ENCODE peak calls at places on chromosomes 5 and 9, in five cellular contexts. M is colonic mucosa, L is GM12878, Q is heart right ventricle, I is neural progenitor cell. K is an unnamed sample. For H3K9me3, the result is how much of the 10 kb centered on the place peaks cover.

GRCh38 chr5:126139086-126139485 is 284.1 kb upstream of the GRAMD2B start:
- DNase-seq in M (no peak), L (no peak), Q (no peak), I (no peak), K (no peak)

GRCh38 chr5:179368016-179368805 is 22.9 kb upstream of the ADAMTS2 start:
- DNase-seq in M (no peak), L (no peak), Q (no peak), I (no peak), K (no peak)

GRCh38 chr5:129077433-129078075 is 17.0 kb upstream of the ISOC1 start:
- DNase-seq in M (no peak), L (no peak), Q (no peak), I (no peak), K (no peak)

GRCh38 chr9:124390812-124391658 is 24.2 kb downstream of the PSMB7 start:
- DNase-seq in M (no peak), L (no peak), Q (no peak), I (peak), K (no peak)

GRCh38 chr9:33225319-33226152 is 14.4 kb upstream of the SPINK4 start:
- DNase-seq in M (peak), L (peak), Q (peak), I (peak), K (peak)

GRCh38 chr5:167229751-167230150 is 1061.7 kb upstream of the WWC1 start:
- DNase-seq in M (no peak), L (no peak), Q (no peak), I (no peak), K (no peak)

GRCh38 chr5:158977642-158978041 is 122.1 kb downstream of the EBF1 start:
- DNase-seq in M (no peak), L (no peak), Q (no peak), I (no peak), K (no peak)

GRCh38 chr5:67094476-67095300 is 101.9 kb downstream of the CD180 start:
- DNase-seq in M (no peak), L (no peak), Q (no peak), I (peak), K (no peak)

GRCh38 chr9:133782157-133783130 is 44.3 kb upstream of the SARDH start:
- DNase-seq in M (peak), L (peak), Q (peak), I (peak), K (peak)

GRCh38 chr5:38607396-38607795 is 51.0 kb upstream of the LIFR start:
- DNase-seq in M (no peak), L (no peak), Q (no peak), I (no peak), K (no peak)

GRCh38 chr9:33867747-33868429 is 50.9 kb downstream of the UBE2R2 start:
- DNase-seq in M (peak), L (no peak), Q (peak), I (no peak), K (no peak)

GRCh38 chr9:83432104-83432627 is 106.0 kb downstream of the FRMD3 start:
- DNase-seq in M (peak), L (no peak), Q (peak), I (peak), K (peak)

GRCh38 chr9:95980262-95981125 is 105.0 kb downstream of the ERCC6L2 start:
- DNase-seq in M (no peak), L (no peak), Q (no peak), I (no peak), K (no peak)

GRCh38 chr9:89756891-89757537 is 152.2 kb downstream of the GADD45G start:
- DNase-seq in M (no peak), L (no peak), Q (peak), I (no peak), K (peak)

GRCh38 chr5:32955814-32956213 is 244.7 kb downstream of the NPR3 start:
- DNase-seq in M (no peak), L (no peak), Q (no peak), I (no peak), K (no peak)

GRCh38 chr5:134258896-134259295 is 33.0 kb upstream of the PPP2CA start:
- DNase-seq in M (no peak), L (no peak), Q (no peak), I (no peak), K (no peak)

GRCh38 chr9:124248066-124248465 is 9.7 kb upstream of the NEK6 start:
- DNase-seq in M (no peak), L (no peak), Q (no peak), I (no peak), K (no peak)

GRCh38 chr5:150024241-150024984 is 23.9 kb downstream of the HMGXB3 start:
- DNase-seq in M (no peak), L (no peak), Q (no peak), I (no peak), K (no peak)

GRCh38 chr5:169390265-169390664 is 89.3 kb upstream of the SLIT3 start:
- DNase-seq in M (no peak), L (no peak), Q (no peak), I (no peak), K (no peak)

DNA sequence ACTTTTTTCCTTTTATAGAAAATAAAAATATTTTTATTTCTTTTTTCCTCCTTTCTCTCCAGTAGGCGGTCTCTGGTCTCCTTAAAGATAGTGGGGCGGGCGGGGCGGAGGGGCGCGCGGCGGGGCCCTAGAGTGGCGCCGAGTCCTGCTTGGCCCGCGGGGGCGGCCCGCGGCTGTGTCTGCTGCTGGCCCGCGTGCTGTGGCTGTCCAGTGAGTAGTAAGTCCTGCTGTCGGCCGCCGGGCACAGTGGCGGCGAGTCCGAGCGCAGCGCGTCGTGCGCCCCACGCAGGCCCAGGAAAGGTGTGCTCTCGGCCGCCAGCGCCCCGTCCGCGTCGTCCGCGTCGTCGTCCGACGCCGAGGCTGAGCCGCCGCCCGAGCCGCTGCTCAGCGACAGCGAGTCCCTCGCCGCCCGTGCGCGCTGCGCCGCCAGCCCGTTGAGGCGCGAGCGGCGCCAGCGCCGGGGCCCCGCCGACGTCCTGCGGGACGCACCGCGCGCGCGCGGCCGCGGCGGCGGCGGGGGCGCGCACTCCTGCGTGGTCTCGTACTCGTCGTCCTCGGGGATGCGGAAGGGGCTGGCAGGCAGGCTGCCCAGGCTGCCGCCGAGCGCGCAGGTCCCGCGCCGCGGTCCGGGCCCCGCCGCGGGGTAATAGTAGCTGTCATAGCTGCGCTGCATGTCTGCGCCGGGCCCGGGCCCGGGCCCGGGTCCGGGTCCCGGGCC is 52.3 kb downstream of the PSD2 start:
- DNase-seq in M (peak), L (no peak), Q (peak), I (peak), K (peak)
- H3K4me3 ChIP-seq in M (peak), L (peak), Q (peak), I (peak), K (peak)

DNA sequence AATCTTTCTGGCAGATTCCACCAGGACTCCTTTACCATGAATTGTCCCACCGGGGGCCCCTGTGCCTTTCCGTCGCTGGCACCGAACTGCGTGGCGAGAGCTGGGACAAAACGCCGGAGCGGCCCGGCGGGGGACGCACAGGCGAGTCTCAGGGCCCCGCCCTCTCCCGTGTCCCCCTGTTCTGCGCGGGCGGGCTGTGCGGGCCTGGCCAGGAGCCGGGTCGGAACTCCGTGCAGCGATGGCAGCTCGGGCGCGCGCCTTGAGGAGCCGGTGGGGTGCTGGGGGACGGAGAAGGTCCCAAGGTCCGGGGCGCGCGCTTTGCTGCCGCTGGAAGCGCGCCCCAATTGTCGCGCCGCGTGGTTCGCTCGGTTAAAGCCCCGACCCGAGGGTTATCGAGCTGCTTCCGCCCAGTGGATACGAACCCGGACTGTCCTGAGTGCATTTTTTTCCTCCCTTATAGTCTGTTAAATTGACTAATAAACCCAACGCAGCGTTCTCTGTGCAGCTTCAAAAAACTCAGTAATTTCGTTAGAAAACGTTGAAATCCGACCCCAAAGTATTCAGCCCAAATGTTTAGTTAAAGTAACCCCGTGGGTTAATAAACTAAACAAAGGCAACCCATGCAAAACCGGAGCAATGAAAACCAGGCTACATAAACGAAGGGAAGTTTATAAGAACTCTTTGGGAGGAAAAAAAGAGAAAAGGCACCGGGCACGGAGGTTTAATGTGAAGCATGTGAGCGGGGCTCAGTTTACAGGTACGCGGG is 125.4 kb downstream of the TMEM174 start:
- DNase-seq in M (no peak), L (no peak), Q (no peak), I (peak), K (no peak)
- H3K9me3 ChIP-seq in M (under half), L (under half), Q (under half), I (under half), K (under half)

GRCh38 chr5:61301345-61301744 is 30.7 kb upstream of the ZSWIM6 start:
- DNase-seq in M (no peak), L (no peak), Q (no peak), I (no peak), K (no peak)
- TF ChIP-seq CTCF in M (no peak), L (no peak), Q (no peak), I (no peak), K (no peak)

DNA sequence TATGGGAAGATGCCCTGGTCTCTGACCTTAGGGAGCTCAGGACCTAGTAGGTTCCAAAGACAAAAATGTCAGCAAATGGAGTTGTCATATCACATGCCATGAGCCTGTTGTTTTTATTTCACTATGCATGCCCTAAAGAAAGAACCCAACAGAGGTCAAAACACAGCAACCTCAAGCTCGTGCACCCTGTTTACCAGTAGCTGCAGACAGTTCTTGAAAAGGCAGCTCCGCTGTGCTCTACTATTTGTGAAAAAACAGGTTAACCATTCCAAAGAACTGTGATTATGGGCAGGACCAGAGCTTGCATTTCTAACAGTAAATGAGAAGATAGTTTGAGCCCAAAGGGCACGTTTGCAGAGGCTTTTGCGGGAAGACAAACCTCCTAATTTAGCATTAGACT is 22.8 kb downstream of the ITK start:
- DNase-seq in M (no peak), L (no peak), Q (no peak), I (no peak), K (no peak)
- H3K4me3 ChIP-seq in M (no peak), L (no peak), Q (no peak), I (no peak), K (no peak)

K was measured in right lobe of liver.